ENCODE peak calls at places on chromosomes 6 and 20, in six cellular contexts. T is hepatocyte, K is A673, L is GM06990, U is kidney epithelial cell, H is sigmoid colon. X is an unnamed sample.

GRCh38 chr20:4820833-4821518 is 99.3 kb downstream of the PRND start:
- DNase-seq in L (no peak), U (peak), K (no peak), H (peak), T (no peak), X (peak)

GRCh38 chr6:159929819-159930218 is 39.0 kb downstream of the MAS1 start:
- DNase-seq in H (no peak), L (peak), K (peak), T (peak), U (no peak), X (no peak)

GRCh38 chr6:84284428-84285033 is 57.1 kb upstream of the CEP162 start:
- DNase-seq in U (no peak), L (no peak), K (peak), T (peak), H (no peak), X (no peak)

GRCh38 chr20:35823147-35823546 is 51.3 kb downstream of the PHF20 start:
- DNase-seq in T (no peak), H (no peak), U (no peak), K (peak), L (no peak), X (no peak)

GRCh38 chr20:62132421-62132820 is 10.1 kb downstream of the LSM14B start:
- DNase-seq in K (no peak), U (no peak), H (no peak), L (no peak), T (no peak), X (no peak)

GRCh38 chr6:53524455-53524815 is 20.5 kb downstream of the GCLC start:
- DNase-seq in H (no peak), U (no peak), K (peak), L (no peak), T (peak), X (no peak)

GRCh38 chr6:148846778-148847761 is 100.2 kb downstream of the UST start:
- DNase-seq in T (no peak), H (no peak), L (no peak), U (no peak), K (no peak), X (no peak)

GRCh38 chr20:17653835-17654648 is 28.0 kb downstream of the RRBP1 start:
- DNase-seq in T (no peak), L (no peak), K (no peak), U (no peak), H (peak), X (no peak)

DNA sequence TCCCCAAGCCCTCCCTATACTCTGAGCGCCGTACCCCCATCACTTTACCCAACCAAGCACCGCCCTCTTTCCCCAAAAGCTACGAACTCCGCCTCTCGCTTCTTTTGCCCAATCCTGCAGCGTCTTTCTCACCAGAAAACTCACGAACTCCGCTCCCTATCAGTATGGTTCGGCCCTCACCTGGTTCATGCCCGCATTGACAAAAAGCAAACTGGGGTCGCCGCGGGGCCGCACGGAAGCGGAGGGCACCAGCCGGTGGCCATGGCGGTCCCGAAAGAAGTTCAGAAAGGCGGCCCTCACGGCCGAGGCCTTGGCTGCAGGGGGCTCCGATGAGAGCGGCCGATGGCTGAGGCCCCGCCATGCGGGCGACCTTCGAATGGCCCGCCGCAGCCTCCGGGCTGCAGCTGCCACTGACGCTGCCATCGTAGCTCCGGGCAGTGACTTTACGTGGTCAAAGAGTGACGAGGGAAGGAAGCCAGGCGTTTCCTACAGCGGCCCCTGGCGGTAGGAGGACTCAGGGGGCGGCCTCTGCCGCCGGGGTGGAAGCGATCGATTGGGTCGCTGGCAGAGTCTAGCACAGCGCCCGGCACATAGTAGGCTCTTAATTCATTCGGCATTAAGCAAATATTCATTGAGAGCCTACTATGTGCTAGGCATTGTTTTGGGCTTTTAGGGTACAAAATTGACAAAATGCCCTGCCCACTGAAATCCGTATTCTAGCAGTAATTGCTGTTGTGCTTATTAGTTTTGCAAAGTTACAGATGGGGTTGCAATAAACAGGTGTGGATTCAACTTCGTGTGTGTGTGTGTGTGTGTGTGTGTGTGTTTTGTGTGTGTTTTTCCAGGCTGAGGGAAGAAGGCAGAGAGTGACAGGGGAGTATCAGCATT is at the start of gene AARS2:
- DNase-seq in K (peak), U (peak), T (peak), H (peak), L (peak), X (peak)
- TF ChIP-seq CTCF in K (peak), U (peak), T (peak), H (peak), L (peak), X (peak)

GRCh38 chr6:138103876-138104275 is 3.3 kb downstream of the PERP start:
- DNase-seq in U (no peak), T (no peak), L (no peak), K (no peak), H (no peak), X (no peak)

GRCh38 chr6:138105880-138106664 is 1.1 kb downstream of the PERP start:
- DNase-seq in K (no peak), U (no peak), T (peak), H (no peak), L (no peak), X (no peak)

GRCh38 chr6:138106665-138107077 is 548 bp downstream of the PERP start:
- DNase-seq in L (no peak), T (no peak), U (no peak), K (no peak), H (no peak), X (no peak)

GRCh38 chr6:138104618-138105213 is 2.5 kb downstream of the PERP start:
- DNase-seq in L (no peak), T (no peak), U (no peak), H (no peak), K (no peak), X (no peak)

GRCh38 chr6:138105446-138105845 is 1.8 kb downstream of the PERP start:
- DNase-seq in U (no peak), T (peak), H (no peak), K (no peak), L (no peak), X (no peak)
- H3K4me3 ChIP-seq in U (peak), T (peak), H (peak), K (no peak), L (no peak), X (peak)

GRCh38 chr20:50717974-50718761 is 13.2 kb upstream of the PARD6B start:
- DNase-seq in U (no peak), H (peak), T (no peak), L (no peak), K (no peak), X (no peak)
- TF ChIP-seq CTCF in U (peak), H (no peak), T (no peak), L (no peak), K (peak), X (no peak)

GRCh38 chr6:27178860-27179259 is 68.6 kb upstream of the PRSS16 start:
- DNase-seq in L (no peak), K (no peak), H (no peak), T (peak), U (no peak), X (no peak)

GRCh38 chr6:27176096-27176495 is 71.4 kb upstream of the PRSS16 start:
- DNase-seq in K (no peak), T (peak), U (no peak), H (no peak), L (no peak), X (no peak)

GRCh38 chr6:27174958-27175357 is 72.5 kb upstream of the PRSS16 start:
- DNase-seq in U (no peak), T (no peak), L (no peak), K (no peak), H (no peak), X (no peak)

GRCh38 chr6:27177454-27178000 is 70.0 kb upstream of the PRSS16 start:
- DNase-seq in U (peak), T (peak), H (peak), K (peak), L (peak), X (no peak)

DNA sequence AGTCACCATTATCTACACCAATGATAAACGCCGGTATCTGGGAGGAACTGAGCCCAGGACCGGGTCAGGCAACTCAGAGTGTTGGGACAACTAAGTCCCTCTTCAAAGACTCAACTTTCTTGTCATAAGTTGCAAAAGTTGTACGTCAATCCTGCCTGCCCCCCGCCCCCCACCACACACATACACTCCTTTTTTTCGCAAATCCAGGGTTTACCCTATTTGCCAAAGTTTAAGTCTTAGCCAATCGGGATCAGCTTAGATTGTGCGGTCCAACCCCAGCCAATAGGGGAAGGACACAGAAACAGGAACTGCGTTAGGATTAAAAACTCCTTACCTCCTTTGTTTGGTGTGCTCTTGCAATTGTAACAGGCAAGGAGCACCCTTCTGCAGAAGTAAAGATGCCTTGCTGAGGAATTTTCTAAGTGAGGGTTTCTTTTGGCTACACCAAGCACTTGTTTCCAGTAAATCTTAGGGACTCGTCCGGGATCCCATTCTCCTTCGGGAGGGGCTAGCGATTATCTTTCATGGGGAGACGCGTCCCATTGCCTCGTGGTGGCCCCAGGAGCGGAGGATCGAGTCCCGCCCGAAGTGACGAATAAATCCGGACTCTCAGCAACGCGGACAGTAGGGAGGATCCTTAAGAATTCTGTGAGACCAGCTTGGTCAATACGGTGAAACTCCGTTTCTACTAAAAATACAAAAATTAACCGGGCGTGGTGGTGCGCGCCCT is 69.3 kb upstream of the PRSS16 start:
- DNase-seq in H (peak), T (peak), K (peak), U (peak), L (no peak), X (peak)
- H3K4me3 ChIP-seq in H (peak), T (peak), K (peak), U (peak), L (peak), X (peak)

DNA sequence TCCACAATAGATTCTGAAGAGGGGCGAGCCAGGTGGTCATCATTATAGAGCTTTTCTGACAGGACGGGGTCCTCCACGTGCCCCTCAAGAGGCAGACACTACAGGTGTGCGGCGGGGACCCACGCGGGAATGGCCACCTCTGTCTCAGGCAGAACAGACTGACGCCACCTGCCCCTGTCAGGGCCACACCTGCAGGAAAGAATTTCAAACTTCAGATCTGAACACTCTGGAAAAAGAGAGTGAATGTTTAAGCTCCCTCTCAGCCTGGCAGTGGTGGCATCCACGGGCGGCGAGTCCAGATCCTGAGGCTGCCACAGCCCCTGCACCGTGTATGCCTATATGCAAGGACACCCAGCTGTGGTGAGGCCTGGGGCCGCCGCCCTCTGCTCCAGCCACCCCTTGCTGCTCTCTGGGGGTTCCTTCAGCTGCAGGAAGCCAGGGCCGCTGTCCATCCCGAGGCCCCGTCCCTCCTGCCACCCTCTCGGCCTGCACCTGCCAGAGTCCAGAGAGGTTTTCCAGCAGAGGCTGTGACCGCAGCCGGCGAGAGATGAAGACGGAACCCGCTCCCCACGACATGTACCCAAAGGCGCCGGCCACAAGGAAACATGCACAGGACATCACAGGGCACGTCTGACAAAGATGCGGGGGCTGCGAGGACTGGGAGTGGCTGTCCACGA is 234.9 kb downstream of the ERMARD start:
- DNase-seq in T (no peak), H (peak), L (no peak), U (no peak), K (no peak), X (no peak)
- TF ChIP-seq CTCF in T (no peak), H (no peak), L (no peak), U (no peak), K (no peak), X (no peak)

GRCh38 chr6:95094751-95095150 is 482.6 kb upstream of the MANEA start:
- DNase-seq in U (peak), K (peak), L (no peak), H (no peak), T (peak), X (peak)
- H3K4me3 ChIP-seq in U (no peak), K (no peak), L (no peak), H (no peak), T (no peak), X (peak)

DNA sequence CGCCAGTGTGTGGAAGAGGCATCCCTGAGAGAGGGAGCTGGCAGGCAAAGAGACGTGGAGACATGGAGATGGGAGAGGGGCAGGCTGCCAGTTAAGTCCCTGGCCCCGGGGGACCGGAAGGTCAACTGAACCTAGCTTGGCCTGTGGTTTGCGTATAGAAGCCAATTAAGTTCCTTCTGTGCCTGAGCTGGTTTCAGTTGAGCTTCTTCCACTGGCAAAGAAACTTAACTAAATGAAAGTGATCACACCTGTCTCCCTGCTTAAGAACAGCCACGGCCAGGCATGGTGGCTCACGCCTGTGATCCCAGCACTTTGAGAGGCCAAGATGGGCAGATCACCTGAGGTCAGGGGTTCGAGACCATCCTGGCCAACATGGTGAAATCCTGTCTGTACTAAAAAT is 26.7 kb upstream of the NNAT start:
- DNase-seq in T (no peak), K (no peak), L (peak), U (no peak), H (peak), X (no peak)
- TF ChIP-seq CTCF in T (no peak), K (no peak), L (no peak), U (no peak), H (no peak), X (no peak)

X was measured in AG04450.